ENCODE peak calls at places on chromosomes 1 and 21, in seven cellular contexts. One of them, this sample, is unnamed.
A peak's percentile ranks its signal among the peaks of the same experiment; 100 is the strongest.

GRCh38 chr1:25732821-25733220 is 67.2 kb upstream of the SELENON start:
- DNase-seq in fibroblast of mammary gland: no peak
- DNase-seq in GM06990: no peak
- DNase-seq in kidney epithelial cell: no peak
- DNase-seq in pancreas: no peak
- DNase-seq in progenitor cell of endocrine pancreas: no peak
- DNase-seq in astrocyte of the spinal cord: no peak
- DNase-seq in this sample: no peak

GRCh38 chr1:53771648-53772047 is 32.7 kb upstream of the GLIS1 start:
- DNase-seq in fibroblast of mammary gland: peak; percentile 88
- DNase-seq in GM06990: no peak
- DNase-seq in kidney epithelial cell: peak; percentile 31
- DNase-seq in pancreas: no peak
- DNase-seq in progenitor cell of endocrine pancreas: no peak
- DNase-seq in astrocyte of the spinal cord: peak; percentile 63
- DNase-seq in this sample: peak; percentile 57

GRCh38 chr1:228005511-228006033 is 1.2 kb upstream of the WNT3A start:
- DNase-seq in fibroblast of mammary gland: no peak
- DNase-seq in GM06990: no peak
- DNase-seq in kidney epithelial cell: no peak
- DNase-seq in pancreas: no peak
- DNase-seq in progenitor cell of endocrine pancreas: peak; percentile 5
- DNase-seq in astrocyte of the spinal cord: no peak
- DNase-seq in this sample: no peak

GRCh38 chr1:224340711-224341384 is 10.9 kb upstream of the NVL start:
- DNase-seq in fibroblast of mammary gland: no peak
- DNase-seq in GM06990: no peak
- DNase-seq in kidney epithelial cell: no peak
- DNase-seq in pancreas: peak; percentile 41
- DNase-seq in progenitor cell of endocrine pancreas: peak; percentile 25
- DNase-seq in astrocyte of the spinal cord: no peak
- DNase-seq in this sample: no peak

GRCh38 chr1:53379662-53380002 is 51.8 kb upstream of the LRP8 start:
- DNase-seq in fibroblast of mammary gland: no peak
- DNase-seq in GM06990: no peak
- DNase-seq in kidney epithelial cell: no peak
- DNase-seq in pancreas: no peak
- DNase-seq in progenitor cell of endocrine pancreas: no peak
- DNase-seq in astrocyte of the spinal cord: no peak
- DNase-seq in this sample: peak; percentile 18

GRCh38 chr1:101506541-101507164 is 269.8 kb downstream of the S1PR1 start:
- DNase-seq in fibroblast of mammary gland: peak; percentile 51
- DNase-seq in GM06990: peak; percentile 8
- DNase-seq in kidney epithelial cell: no peak
- DNase-seq in pancreas: no peak
- DNase-seq in progenitor cell of endocrine pancreas: peak; percentile 10
- DNase-seq in astrocyte of the spinal cord: peak; percentile 33
- DNase-seq in this sample: peak; percentile 61

GRCh38 chr1:54663723-54664122 is 22.1 kb downstream of the MROH7 start:
- DNase-seq in fibroblast of mammary gland: no peak
- DNase-seq in GM06990: no peak
- DNase-seq in kidney epithelial cell: no peak
- DNase-seq in pancreas: no peak
- DNase-seq in progenitor cell of endocrine pancreas: no peak
- DNase-seq in astrocyte of the spinal cord: no peak
- DNase-seq in this sample: no peak

GRCh38 chr1:172383541-172383940 is 36.9 kb upstream of the C1orf105 start:
- DNase-seq in fibroblast of mammary gland: peak; percentile 57
- DNase-seq in GM06990: no peak
- DNase-seq in kidney epithelial cell: peak; percentile 61
- DNase-seq in pancreas: no peak
- DNase-seq in progenitor cell of endocrine pancreas: no peak
- DNase-seq in astrocyte of the spinal cord: peak; percentile 83
- DNase-seq in this sample: peak; percentile 67

GRCh38 chr21:31078796-31079195 is 40.5 kb upstream of the KRTAP19-8 start:
- DNase-seq in fibroblast of mammary gland: no peak
- DNase-seq in GM06990: no peak
- DNase-seq in kidney epithelial cell: no peak
- DNase-seq in pancreas: no peak
- DNase-seq in progenitor cell of endocrine pancreas: no peak
- DNase-seq in astrocyte of the spinal cord: no peak
- DNase-seq in this sample: peak; percentile 25

GRCh38 chr21:39060485-39061099 is 122.7 kb downstream of the PSMG1 start:
- DNase-seq in fibroblast of mammary gland: no peak
- DNase-seq in GM06990: no peak
- DNase-seq in kidney epithelial cell: no peak
- DNase-seq in pancreas: no peak
- DNase-seq in progenitor cell of endocrine pancreas: no peak
- DNase-seq in astrocyte of the spinal cord: no peak
- DNase-seq in this sample: no peak

GRCh38 chr1:148352470-148353118 is 130.5 kb downstream of the PPIAL4G start:
- DNase-seq in fibroblast of mammary gland: no peak
- DNase-seq in GM06990: no peak
- DNase-seq in kidney epithelial cell: no peak
- DNase-seq in pancreas: no peak
- DNase-seq in progenitor cell of endocrine pancreas: no peak
- DNase-seq in astrocyte of the spinal cord: no peak
- DNase-seq in this sample: no peak

GRCh38 chr1:203239906-203240305 is 10.4 kb upstream of the CHIT1 start:
- DNase-seq in fibroblast of mammary gland: no peak
- DNase-seq in GM06990: no peak
- DNase-seq in kidney epithelial cell: no peak
- DNase-seq in pancreas: no peak
- DNase-seq in progenitor cell of endocrine pancreas: no peak
- DNase-seq in astrocyte of the spinal cord: no peak
- DNase-seq in this sample: no peak

GRCh38 chr1:214573386-214574358 is 22.3 kb upstream of the PTPN14 start:
- DNase-seq in fibroblast of mammary gland: peak; percentile 50
- DNase-seq in GM06990: no peak
- DNase-seq in kidney epithelial cell: no peak
- DNase-seq in pancreas: no peak
- DNase-seq in progenitor cell of endocrine pancreas: no peak
- DNase-seq in astrocyte of the spinal cord: no peak
- DNase-seq in this sample: peak; percentile 43

GRCh38 chr1:116033322-116033721 is 57.0 kb downstream of the SLC22A15 start:
- DNase-seq in fibroblast of mammary gland: no peak
- DNase-seq in GM06990: no peak
- DNase-seq in kidney epithelial cell: no peak
- DNase-seq in pancreas: no peak
- DNase-seq in progenitor cell of endocrine pancreas: no peak
- DNase-seq in astrocyte of the spinal cord: no peak
- DNase-seq in this sample: no peak

GRCh38 chr1:23528245-23528978 is 2.6 kb downstream of the E2F2 start:
- DNase-seq in fibroblast of mammary gland: peak; percentile 88
- DNase-seq in GM06990: peak; percentile 75
- DNase-seq in kidney epithelial cell: peak; percentile 52
- DNase-seq in pancreas: peak; percentile 83
- DNase-seq in progenitor cell of endocrine pancreas: no peak
- DNase-seq in astrocyte of the spinal cord: peak; percentile 65
- DNase-seq in this sample: peak; percentile 69

GRCh38 chr1:174433451-174433850 is 14.3 kb upstream of the GPR52 start:
- DNase-seq in fibroblast of mammary gland: peak; percentile 69
- DNase-seq in GM06990: no peak
- DNase-seq in kidney epithelial cell: peak; percentile 26
- DNase-seq in pancreas: no peak
- DNase-seq in progenitor cell of endocrine pancreas: no peak
- DNase-seq in astrocyte of the spinal cord: peak; percentile 54
- DNase-seq in this sample: peak; percentile 35

GRCh38 chr1:30874176-30874575 is 34.4 kb downstream of the SDC3 start:
- DNase-seq in fibroblast of mammary gland: no peak
- DNase-seq in GM06990: no peak
- DNase-seq in kidney epithelial cell: no peak
- DNase-seq in pancreas: no peak
- DNase-seq in progenitor cell of endocrine pancreas: no peak
- DNase-seq in astrocyte of the spinal cord: no peak
- DNase-seq in this sample: no peak
- TF ChIP-seq CTCF in fibroblast of mammary gland: no peak
- TF ChIP-seq CTCF in GM06990: no peak
- TF ChIP-seq CTCF in kidney epithelial cell: no peak
- TF ChIP-seq CTCF in pancreas: no peak
- TF ChIP-seq CTCF in progenitor cell of endocrine pancreas: no peak
- TF ChIP-seq CTCF in astrocyte of the spinal cord: no peak
- TF ChIP-seq CTCF in this sample: no peak

GRCh38 chr1:198788561-198789064 is 149.8 kb downstream of the PTPRC start:
- DNase-seq in fibroblast of mammary gland: peak; percentile 18
- DNase-seq in GM06990: peak; percentile 29
- DNase-seq in kidney epithelial cell: no peak
- DNase-seq in pancreas: no peak
- DNase-seq in progenitor cell of endocrine pancreas: no peak
- DNase-seq in astrocyte of the spinal cord: peak; percentile 32
- DNase-seq in this sample: peak; percentile 68
- TF ChIP-seq CTCF in fibroblast of mammary gland: peak; percentile 21
- TF ChIP-seq CTCF in GM06990: peak; percentile 41
- TF ChIP-seq CTCF in kidney epithelial cell: peak; percentile 21
- TF ChIP-seq CTCF in pancreas: no peak
- TF ChIP-seq CTCF in progenitor cell of endocrine pancreas: peak; percentile 67
- TF ChIP-seq CTCF in astrocyte of the spinal cord: peak; percentile 33
- TF ChIP-seq CTCF in this sample: peak; percentile 37

GRCh38 chr1:226650236-226650841 is 88.7 kb downstream of the ITPKB start:
- DNase-seq in fibroblast of mammary gland: no peak
- DNase-seq in GM06990: no peak
- DNase-seq in kidney epithelial cell: no peak
- DNase-seq in pancreas: no peak
- DNase-seq in progenitor cell of endocrine pancreas: no peak
- DNase-seq in astrocyte of the spinal cord: no peak
- DNase-seq in this sample: no peak
- TF ChIP-seq CTCF in fibroblast of mammary gland: no peak
- TF ChIP-seq CTCF in GM06990: no peak
- TF ChIP-seq CTCF in kidney epithelial cell: no peak
- TF ChIP-seq CTCF in pancreas: no peak
- TF ChIP-seq CTCF in progenitor cell of endocrine pancreas: peak; percentile 47
- TF ChIP-seq CTCF in astrocyte of the spinal cord: no peak
- TF ChIP-seq CTCF in this sample: no peak

GRCh38 chr1:226736908-226737818 is 1.9 kb downstream of the ITPKB start:
- DNase-seq in fibroblast of mammary gland: peak; percentile 15
- DNase-seq in GM06990: peak; percentile 70
- DNase-seq in kidney epithelial cell: no peak
- DNase-seq in pancreas: peak; percentile 19
- DNase-seq in progenitor cell of endocrine pancreas: peak; percentile 31
- DNase-seq in astrocyte of the spinal cord: peak; percentile 47
- DNase-seq in this sample: peak; percentile 39

GRCh38 chr1:226735576-226735975 is 3.5 kb downstream of the ITPKB start:
- DNase-seq in fibroblast of mammary gland: no peak
- DNase-seq in GM06990: no peak
- DNase-seq in kidney epithelial cell: no peak
- DNase-seq in pancreas: no peak
- DNase-seq in progenitor cell of endocrine pancreas: no peak
- DNase-seq in astrocyte of the spinal cord: no peak
- DNase-seq in this sample: no peak

GRCh38 chr1:226737819-226738420 is 1.2 kb downstream of the ITPKB start:
- DNase-seq in fibroblast of mammary gland: peak; percentile 41
- DNase-seq in GM06990: peak; percentile 67
- DNase-seq in kidney epithelial cell: no peak
- DNase-seq in pancreas: peak; percentile 55
- DNase-seq in progenitor cell of endocrine pancreas: peak; percentile 20
- DNase-seq in astrocyte of the spinal cord: peak; percentile 45
- DNase-seq in this sample: peak; percentile 42

GRCh38 chr1:226734611-226735153 is 4.4 kb downstream of the ITPKB start:
- DNase-seq in fibroblast of mammary gland: no peak
- DNase-seq in GM06990: no peak
- DNase-seq in kidney epithelial cell: no peak
- DNase-seq in pancreas: no peak
- DNase-seq in progenitor cell of endocrine pancreas: no peak
- DNase-seq in astrocyte of the spinal cord: no peak
- DNase-seq in this sample: no peak

DNA sequence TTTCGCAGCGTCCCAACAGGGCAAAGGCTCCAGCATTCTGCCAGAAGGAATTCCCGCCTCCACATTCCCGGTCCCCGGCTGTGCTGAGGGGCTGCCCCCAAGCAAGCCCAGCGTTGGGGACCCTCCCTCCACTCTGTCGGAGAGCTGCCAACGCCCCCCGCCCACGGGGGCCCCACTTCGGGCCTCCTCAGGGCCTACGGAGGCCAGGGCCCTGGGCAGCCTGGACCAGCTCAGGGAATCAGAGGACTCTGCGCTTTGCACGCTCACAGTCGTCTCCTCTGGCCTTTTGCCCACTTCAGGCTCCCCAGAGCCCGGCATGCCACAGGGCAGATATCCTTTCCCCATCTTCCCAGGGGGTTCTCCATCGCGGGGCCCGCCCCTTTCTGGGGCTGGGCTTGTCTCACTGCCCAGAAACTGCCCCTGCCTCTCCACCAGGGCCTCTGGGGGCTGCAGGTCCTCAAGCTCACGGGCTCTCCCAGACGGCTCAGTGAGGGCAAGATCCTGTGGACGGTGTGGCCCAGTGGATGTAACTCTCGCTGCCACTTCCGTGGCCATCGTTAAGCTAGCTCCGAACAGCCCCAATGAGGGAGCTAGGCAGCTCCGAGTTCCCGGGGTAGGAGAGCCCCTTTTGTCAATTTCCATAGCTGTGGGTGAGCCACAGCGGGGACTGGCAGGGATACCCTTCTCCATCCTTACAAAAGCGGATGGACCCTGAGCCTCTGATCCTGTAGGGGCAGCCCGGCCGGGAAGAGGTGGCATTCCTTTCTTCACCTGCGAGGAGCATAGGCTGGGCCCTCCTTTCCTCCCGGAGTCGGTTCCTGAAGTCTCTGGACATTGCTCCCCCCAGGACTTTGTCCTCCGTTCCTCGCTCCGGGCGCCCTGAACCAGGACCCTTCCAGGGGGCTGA is 2.8 kb downstream of the ITPKB start:
- DNase-seq in fibroblast of mammary gland: no peak
- DNase-seq in GM06990: no peak
- DNase-seq in kidney epithelial cell: no peak
- DNase-seq in pancreas: no peak
- DNase-seq in progenitor cell of endocrine pancreas: no peak
- DNase-seq in astrocyte of the spinal cord: peak; percentile 25
- DNase-seq in this sample: no peak
- TF ChIP-seq CTCF in fibroblast of mammary gland: no peak
- TF ChIP-seq CTCF in GM06990: no peak
- TF ChIP-seq CTCF in kidney epithelial cell: no peak
- TF ChIP-seq CTCF in pancreas: no peak
- TF ChIP-seq CTCF in progenitor cell of endocrine pancreas: no peak
- TF ChIP-seq CTCF in astrocyte of the spinal cord: no peak
- TF ChIP-seq CTCF in this sample: no peak

DNA sequence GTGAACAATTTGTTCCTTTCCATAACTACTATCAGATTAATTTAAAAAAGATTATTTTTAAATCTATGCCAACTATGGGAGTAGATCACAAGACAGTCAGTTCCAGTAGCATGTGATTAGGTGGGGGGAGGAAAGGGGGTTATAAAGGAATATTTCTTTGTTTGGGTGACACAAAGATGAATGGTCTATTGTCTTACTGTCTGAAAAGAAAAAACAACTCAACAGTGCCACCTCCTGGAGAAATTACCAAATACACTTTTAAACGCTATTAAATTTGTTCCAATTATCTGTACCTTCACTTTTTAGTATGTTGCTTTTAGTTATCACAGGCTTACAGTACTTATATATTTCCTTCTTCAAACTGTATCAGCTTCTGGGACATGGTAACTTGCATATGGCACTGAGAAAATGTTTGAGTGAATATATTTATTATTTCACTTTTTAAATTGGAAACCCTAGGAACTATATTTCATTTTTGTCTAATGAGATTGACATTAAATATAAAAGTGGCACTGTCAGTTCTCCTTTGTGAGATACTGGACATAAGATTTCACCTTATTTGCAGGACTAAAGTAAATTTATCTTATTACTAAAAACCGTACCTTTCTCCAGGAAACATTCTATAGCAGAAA is 1.7 kb upstream of the SORT1 start:
- DNase-seq in fibroblast of mammary gland: peak; percentile 69
- DNase-seq in GM06990: no peak
- DNase-seq in kidney epithelial cell: no peak
- DNase-seq in pancreas: no peak
- DNase-seq in progenitor cell of endocrine pancreas: no peak
- DNase-seq in astrocyte of the spinal cord: peak; percentile 74
- DNase-seq in this sample: peak; percentile 81
- TF ChIP-seq CTCF in fibroblast of mammary gland: peak; percentile 51
- TF ChIP-seq CTCF in GM06990: peak; percentile 25
- TF ChIP-seq CTCF in kidney epithelial cell: peak; percentile 30
- TF ChIP-seq CTCF in pancreas: peak; percentile 40
- TF ChIP-seq CTCF in progenitor cell of endocrine pancreas: peak; percentile 73
- TF ChIP-seq CTCF in astrocyte of the spinal cord: peak; percentile 34
- TF ChIP-seq CTCF in this sample: peak; percentile 42

This sample was measured in fibroblast of pulmonary artery.